ENCODE peak calls at places on chromosomes 2 and 18, in six cellular contexts. One of them, this sample, is unnamed.

GRCh38 chr2:19465965-19466364 is 107.5 kb upstream of the OSR1 start:
- DNase-seq in left ventricle myocardium inferior: no peak
- DNase-seq in GM13976: no peak
- DNase-seq in PC-9: no peak
- DNase-seq in fibroblast of the aortic adventitia: no peak
- DNase-seq in cardiac muscle cell: no peak
- DNase-seq in this sample: no peak

GRCh38 chr2:74472086-74472944 is at the start of gene MRPL53:
- DNase-seq in GM13976: peak
- DNase-seq in left ventricle myocardium inferior: peak
- DNase-seq in PC-9: peak
- DNase-seq in fibroblast of the aortic adventitia: peak
- DNase-seq in cardiac muscle cell: peak
- DNase-seq in this sample: peak

GRCh38 chr2:158413581-158413980 is 43.0 kb downstream of the CCDC148 start:
- DNase-seq in left ventricle myocardium inferior: no peak
- DNase-seq in cardiac muscle cell: no peak
- DNase-seq in fibroblast of the aortic adventitia: peak
- DNase-seq in GM13976: no peak
- DNase-seq in PC-9: no peak
- DNase-seq in this sample: no peak

GRCh38 chr2:128950760-128951159 is 632.1 kb upstream of the HS6ST1 start:
- DNase-seq in cardiac muscle cell: no peak
- DNase-seq in fibroblast of the aortic adventitia: no peak
- DNase-seq in GM13976: no peak
- DNase-seq in PC-9: no peak
- DNase-seq in left ventricle myocardium inferior: no peak
- DNase-seq in this sample: no peak

GRCh38 chr2:235563056-235563777 is 69.4 kb downstream of the AGAP1 start:
- DNase-seq in cardiac muscle cell: no peak
- DNase-seq in GM13976: no peak
- DNase-seq in fibroblast of the aortic adventitia: no peak
- DNase-seq in left ventricle myocardium inferior: no peak
- DNase-seq in PC-9: no peak
- DNase-seq in this sample: no peak

GRCh38 chr2:68284896-68285295 is 32.6 kb upstream of the PPP3R1 start:
- DNase-seq in fibroblast of the aortic adventitia: peak
- DNase-seq in PC-9: no peak
- DNase-seq in left ventricle myocardium inferior: peak
- DNase-seq in cardiac muscle cell: peak
- DNase-seq in GM13976: no peak
- DNase-seq in this sample: no peak

GRCh38 chr18:65725421-65726050 is 25.3 kb upstream of the CDH7 start:
- DNase-seq in GM13976: peak
- DNase-seq in cardiac muscle cell: peak
- DNase-seq in PC-9: peak
- DNase-seq in left ventricle myocardium inferior: no peak
- DNase-seq in fibroblast of the aortic adventitia: no peak
- DNase-seq in this sample: peak

GRCh38 chr2:2938481-2938880 is 439.1 kb downstream of the EIPR1 start:
- DNase-seq in fibroblast of the aortic adventitia: no peak
- DNase-seq in left ventricle myocardium inferior: no peak
- DNase-seq in GM13976: no peak
- DNase-seq in cardiac muscle cell: no peak
- DNase-seq in PC-9: no peak
- DNase-seq in this sample: no peak

GRCh38 chr2:119326938-119327337 is 39.7 kb downstream of the C2orf76 start:
- DNase-seq in fibroblast of the aortic adventitia: no peak
- DNase-seq in left ventricle myocardium inferior: no peak
- DNase-seq in cardiac muscle cell: no peak
- DNase-seq in GM13976: no peak
- DNase-seq in PC-9: no peak
- DNase-seq in this sample: no peak

GRCh38 chr18:10863026-10863425 is 286.3 kb downstream of the PIEZO2 start:
- DNase-seq in GM13976: no peak
- DNase-seq in PC-9: no peak
- DNase-seq in fibroblast of the aortic adventitia: no peak
- DNase-seq in left ventricle myocardium inferior: no peak
- DNase-seq in cardiac muscle cell: no peak
- DNase-seq in this sample: no peak

GRCh38 chr2:215828528-215829184 is 184.7 kb downstream of the MREG start:
- DNase-seq in left ventricle myocardium inferior: no peak
- DNase-seq in GM13976: peak
- DNase-seq in PC-9: peak
- DNase-seq in fibroblast of the aortic adventitia: peak
- DNase-seq in cardiac muscle cell: peak
- DNase-seq in this sample: peak

GRCh38 chr2:8049851-8050571 is 631.8 kb upstream of the ID2 start:
- DNase-seq in GM13976: peak
- DNase-seq in PC-9: no peak
- DNase-seq in left ventricle myocardium inferior: no peak
- DNase-seq in cardiac muscle cell: no peak
- DNase-seq in fibroblast of the aortic adventitia: no peak
- DNase-seq in this sample: peak

GRCh38 chr2:166727105-166727504 is 161.2 kb upstream of the XIRP2 start:
- DNase-seq in fibroblast of the aortic adventitia: no peak
- DNase-seq in cardiac muscle cell: no peak
- DNase-seq in GM13976: peak
- DNase-seq in left ventricle myocardium inferior: no peak
- DNase-seq in PC-9: no peak
- DNase-seq in this sample: no peak

GRCh38 chr2:173109253-173110188 is 33.9 kb downstream of the MAP3K20 start:
- DNase-seq in cardiac muscle cell: peak
- DNase-seq in left ventricle myocardium inferior: no peak
- DNase-seq in PC-9: peak
- DNase-seq in GM13976: no peak
- DNase-seq in fibroblast of the aortic adventitia: peak
- DNase-seq in this sample: no peak

GRCh38 chr2:169711751-169712509 is 17.7 kb downstream of the PHOSPHO2 start:
- DNase-seq in GM13976: no peak
- DNase-seq in cardiac muscle cell: no peak
- DNase-seq in fibroblast of the aortic adventitia: no peak
- DNase-seq in PC-9: no peak
- DNase-seq in left ventricle myocardium inferior: no peak
- DNase-seq in this sample: no peak

GRCh38 chr2:96265349-96265839 is 403 bp downstream of the TMEM127 start:
- DNase-seq in left ventricle myocardium inferior: peak
- DNase-seq in GM13976: peak
- DNase-seq in fibroblast of the aortic adventitia: peak
- DNase-seq in PC-9: peak
- DNase-seq in cardiac muscle cell: no peak
- DNase-seq in this sample: peak

GRCh38 chr2:238974510-238975166 is 126.8 kb downstream of the TWIST2 start:
- DNase-seq in PC-9: peak
- DNase-seq in cardiac muscle cell: peak
- DNase-seq in left ventricle myocardium inferior: no peak
- DNase-seq in GM13976: no peak
- DNase-seq in fibroblast of the aortic adventitia: peak
- DNase-seq in this sample: no peak

DNA sequence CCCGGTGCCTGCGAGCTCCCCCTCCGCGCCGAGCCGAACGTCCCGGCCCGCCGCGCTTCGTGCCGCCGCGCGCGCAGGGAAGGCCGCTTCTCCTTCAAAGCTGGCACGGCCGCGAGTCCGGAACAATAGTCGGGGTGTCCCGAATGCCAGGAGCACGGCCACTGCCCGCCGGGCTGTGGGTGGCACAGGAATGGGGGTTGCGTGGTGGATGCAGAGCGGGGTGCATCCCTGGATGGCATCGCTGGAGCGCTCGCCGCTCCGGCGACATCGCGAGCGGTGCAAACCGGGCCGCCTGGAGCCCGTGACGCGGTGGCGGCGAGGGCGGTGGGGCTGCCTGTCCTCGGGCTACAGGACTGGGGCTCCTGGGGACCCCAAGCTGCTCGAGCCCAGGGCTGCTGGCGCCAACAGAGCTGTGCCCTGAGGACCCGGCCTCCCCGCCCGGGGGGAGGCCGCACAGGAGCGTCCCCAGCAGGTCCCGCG is 1.1 kb upstream of the SATB2 start:
- DNase-seq in fibroblast of the aortic adventitia: peak
- DNase-seq in PC-9: peak
- DNase-seq in left ventricle myocardium inferior: no peak
- DNase-seq in GM13976: peak
- DNase-seq in cardiac muscle cell: peak
- DNase-seq in this sample: no peak
- TF ChIP-seq CTCF in fibroblast of the aortic adventitia: no peak
- TF ChIP-seq CTCF in PC-9: no peak
- TF ChIP-seq CTCF in left ventricle myocardium inferior: no peak
- TF ChIP-seq CTCF in GM13976: no peak
- TF ChIP-seq CTCF in cardiac muscle cell: peak
- TF ChIP-seq CTCF in this sample: no peak

DNA sequence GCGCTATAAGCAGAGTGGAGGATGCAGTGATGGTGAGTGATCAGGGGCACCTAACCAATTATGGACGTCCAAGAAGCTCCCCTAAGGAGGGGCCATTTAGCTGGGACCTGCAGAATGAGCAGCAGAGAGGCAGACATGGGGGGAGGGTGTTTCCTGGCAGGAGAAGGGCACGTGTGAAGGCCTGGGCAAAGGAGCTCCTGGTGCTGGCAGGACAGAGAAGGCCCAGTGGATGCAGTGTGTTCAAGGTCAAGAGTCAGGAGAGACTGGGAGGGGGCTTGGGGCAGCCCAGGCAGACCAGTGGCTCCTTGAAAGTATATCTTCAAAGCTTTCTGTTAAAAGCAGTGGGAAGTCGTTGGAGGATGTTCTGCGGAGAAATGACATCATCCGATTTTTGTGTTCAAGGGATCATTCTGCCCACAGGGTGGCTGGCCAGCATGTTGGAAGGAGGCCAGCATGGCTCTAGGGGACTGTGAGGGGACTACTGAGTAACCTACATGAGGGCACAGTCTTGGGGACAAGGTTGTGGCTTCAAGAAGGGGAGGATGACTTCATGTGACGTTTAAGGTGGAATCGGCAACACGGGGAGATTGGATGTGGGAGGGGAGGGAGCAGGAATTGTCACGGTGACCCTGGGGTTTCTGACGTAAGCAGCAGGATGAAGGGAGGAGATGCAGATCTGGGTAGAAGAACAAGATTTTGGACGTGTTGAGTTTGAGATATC is 9.0 kb upstream of the CIB4 start:
- DNase-seq in cardiac muscle cell: no peak
- DNase-seq in fibroblast of the aortic adventitia: no peak
- DNase-seq in left ventricle myocardium inferior: no peak
- DNase-seq in GM13976: no peak
- DNase-seq in PC-9: no peak
- DNase-seq in this sample: no peak
- TF ChIP-seq CTCF in cardiac muscle cell: no peak
- TF ChIP-seq CTCF in fibroblast of the aortic adventitia: no peak
- TF ChIP-seq CTCF in left ventricle myocardium inferior: no peak
- TF ChIP-seq CTCF in GM13976: no peak
- TF ChIP-seq CTCF in PC-9: no peak
- TF ChIP-seq CTCF in this sample: no peak

GRCh38 chr2:55167630-55167967 is 64.5 kb downstream of the CLHC1 start:
- DNase-seq in GM13976: no peak
- DNase-seq in cardiac muscle cell: no peak
- DNase-seq in PC-9: no peak
- DNase-seq in left ventricle myocardium inferior: no peak
- DNase-seq in fibroblast of the aortic adventitia: no peak
- DNase-seq in this sample: no peak

GRCh38 chr2:55169915-55170314 is 62.2 kb downstream of the CLHC1 start:
- DNase-seq in GM13976: no peak
- DNase-seq in cardiac muscle cell: no peak
- DNase-seq in PC-9: no peak
- DNase-seq in fibroblast of the aortic adventitia: no peak
- DNase-seq in left ventricle myocardium inferior: no peak
- DNase-seq in this sample: no peak

GRCh38 chr2:55169359-55169758 is 62.7 kb downstream of the CLHC1 start:
- DNase-seq in fibroblast of the aortic adventitia: no peak
- DNase-seq in left ventricle myocardium inferior: no peak
- DNase-seq in cardiac muscle cell: no peak
- DNase-seq in GM13976: no peak
- DNase-seq in PC-9: no peak
- DNase-seq in this sample: no peak

GRCh38 chr2:55165567-55165966 is 66.5 kb downstream of the CLHC1 start:
- DNase-seq in GM13976: no peak
- DNase-seq in fibroblast of the aortic adventitia: peak
- DNase-seq in PC-9: peak
- DNase-seq in cardiac muscle cell: peak
- DNase-seq in left ventricle myocardium inferior: no peak
- DNase-seq in this sample: no peak

GRCh38 chr2:55168221-55169154 is 63.6 kb downstream of the CLHC1 start:
- DNase-seq in fibroblast of the aortic adventitia: peak
- DNase-seq in PC-9: peak
- DNase-seq in GM13976: peak
- DNase-seq in cardiac muscle cell: peak
- DNase-seq in left ventricle myocardium inferior: no peak
- DNase-seq in this sample: peak
- TF ChIP-seq CTCF in fibroblast of the aortic adventitia: peak
- TF ChIP-seq CTCF in PC-9: peak
- TF ChIP-seq CTCF in GM13976: peak
- TF ChIP-seq CTCF in cardiac muscle cell: peak
- TF ChIP-seq CTCF in left ventricle myocardium inferior: peak
- TF ChIP-seq CTCF in this sample: peak

GRCh38 chr2:78132391-78133370 is 610.5 kb upstream of the LRRTM4 start:
- DNase-seq in GM13976: no peak
- DNase-seq in left ventricle myocardium inferior: no peak
- DNase-seq in cardiac muscle cell: no peak
- DNase-seq in PC-9: no peak
- DNase-seq in fibroblast of the aortic adventitia: no peak
- DNase-seq in this sample: no peak
- TF ChIP-seq CTCF in GM13976: no peak
- TF ChIP-seq CTCF in left ventricle myocardium inferior: no peak
- TF ChIP-seq CTCF in cardiac muscle cell: no peak
- TF ChIP-seq CTCF in PC-9: no peak
- TF ChIP-seq CTCF in fibroblast of the aortic adventitia: no peak
- TF ChIP-seq CTCF in this sample: no peak

GRCh38 chr2:54787760-54788366 is 64.4 kb downstream of the EML6 start:
- DNase-seq in GM13976: no peak
- DNase-seq in fibroblast of the aortic adventitia: no peak
- DNase-seq in left ventricle myocardium inferior: no peak
- DNase-seq in cardiac muscle cell: no peak
- DNase-seq in PC-9: no peak
- DNase-seq in this sample: no peak
- TF ChIP-seq CTCF in GM13976: no peak
- TF ChIP-seq CTCF in fibroblast of the aortic adventitia: no peak
- TF ChIP-seq CTCF in left ventricle myocardium inferior: no peak
- TF ChIP-seq CTCF in cardiac muscle cell: no peak
- TF ChIP-seq CTCF in PC-9: no peak
- TF ChIP-seq CTCF in this sample: no peak

DNA sequence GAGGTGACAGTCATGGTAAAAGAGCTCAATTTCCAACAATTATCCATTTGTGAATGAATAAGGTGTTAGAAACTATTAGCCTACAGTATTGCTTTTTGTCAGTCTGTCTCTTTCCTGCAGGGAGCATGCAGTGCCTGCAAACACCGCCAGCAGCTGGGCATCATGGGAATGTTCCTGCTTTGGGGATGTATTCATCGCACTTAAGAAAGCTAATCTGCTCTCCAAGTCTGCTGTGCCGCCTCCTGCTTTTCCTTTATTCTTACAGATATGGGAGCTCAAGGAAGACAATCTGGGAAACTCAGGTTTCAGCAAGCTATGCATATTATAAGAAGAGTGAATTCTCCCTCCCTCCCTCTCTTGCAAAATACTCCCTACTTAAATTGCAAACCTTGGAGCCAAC is 479.3 kb upstream of the ACVR2A start:
- DNase-seq in fibroblast of the aortic adventitia: peak
- DNase-seq in left ventricle myocardium inferior: no peak
- DNase-seq in PC-9: no peak
- DNase-seq in GM13976: no peak
- DNase-seq in cardiac muscle cell: peak
- DNase-seq in this sample: no peak
- TF ChIP-seq CTCF in fibroblast of the aortic adventitia: no peak
- TF ChIP-seq CTCF in left ventricle myocardium inferior: no peak
- TF ChIP-seq CTCF in PC-9: no peak
- TF ChIP-seq CTCF in GM13976: no peak
- TF ChIP-seq CTCF in cardiac muscle cell: peak
- TF ChIP-seq CTCF in this sample: no peak

This sample was measured in activated CD8-positive, alpha-beta T cell treated with anti-CD3 and anti-CD28 coated beads for 36 hours.